ENCODE peak calls at places on chromosomes 7 and 10, in nine cellular contexts. One of them, this sample, is unnamed.

GRCh38 chr10:110330675-110331074 is 26.0 kb upstream of the SMNDC1 start:
- DNase-seq in brain microvascular endothelial cell: no peak
- DNase-seq in prostate gland: no peak
- DNase-seq in BJ: no peak
- DNase-seq in stimulated activated CD4-positive, alpha-beta T cell treated with anti-CD3 and anti-CD28 coated beads, Interleukin-15, amount 100 ng/mL, for 1 hour: no peak
- DNase-seq in astrocyte: no peak
- DNase-seq in pulmonary artery endothelial cell: no peak
- DNase-seq in caudate nucleus: no peak
- DNase-seq in ACHN: no peak
- DNase-seq in this sample: no peak

GRCh38 chr7:100191775-100192174 is 14.1 kb downstream of the STAG3 start:
- DNase-seq in brain microvascular endothelial cell: peak; percentile 31
- DNase-seq in prostate gland: no peak
- DNase-seq in BJ: no peak
- DNase-seq in stimulated activated CD4-positive, alpha-beta T cell treated with anti-CD3 and anti-CD28 coated beads, Interleukin-15, amount 100 ng/mL, for 1 hour: no peak
- DNase-seq in astrocyte: peak; percentile 65
- DNase-seq in pulmonary artery endothelial cell: no peak
- DNase-seq in caudate nucleus: no peak
- DNase-seq in ACHN: no peak
- DNase-seq in this sample: no peak

GRCh38 chr7:92609921-92610518 is 19.8 kb upstream of the FAM133B start:
- DNase-seq in brain microvascular endothelial cell: no peak
- DNase-seq in prostate gland: no peak
- DNase-seq in BJ: no peak
- DNase-seq in stimulated activated CD4-positive, alpha-beta T cell treated with anti-CD3 and anti-CD28 coated beads, Interleukin-15, amount 100 ng/mL, for 1 hour: no peak
- DNase-seq in astrocyte: no peak
- DNase-seq in pulmonary artery endothelial cell: no peak
- DNase-seq in caudate nucleus: no peak
- DNase-seq in ACHN: peak; percentile 68
- DNase-seq in this sample: no peak

GRCh38 chr10:77160679-77161078 is 476.9 kb downstream of the KCNMA1 start:
- DNase-seq in brain microvascular endothelial cell: peak; percentile 88
- DNase-seq in prostate gland: no peak
- DNase-seq in BJ: peak; percentile 69
- DNase-seq in stimulated activated CD4-positive, alpha-beta T cell treated with anti-CD3 and anti-CD28 coated beads, Interleukin-15, amount 100 ng/mL, for 1 hour: no peak
- DNase-seq in astrocyte: peak; percentile 97
- DNase-seq in pulmonary artery endothelial cell: no peak
- DNase-seq in caudate nucleus: no peak
- DNase-seq in ACHN: no peak
- DNase-seq in this sample: no peak

GRCh38 chr10:8817303-8817702 is 762.8 kb downstream of the GATA3 start:
- DNase-seq in brain microvascular endothelial cell: no peak
- DNase-seq in prostate gland: no peak
- DNase-seq in BJ: no peak
- DNase-seq in stimulated activated CD4-positive, alpha-beta T cell treated with anti-CD3 and anti-CD28 coated beads, Interleukin-15, amount 100 ng/mL, for 1 hour: no peak
- DNase-seq in astrocyte: no peak
- DNase-seq in pulmonary artery endothelial cell: no peak
- DNase-seq in caudate nucleus: no peak
- DNase-seq in ACHN: no peak
- DNase-seq in this sample: no peak

GRCh38 chr10:14244801-14245211 is 85.9 kb downstream of the FRMD4A start:
- DNase-seq in brain microvascular endothelial cell: peak; percentile 39
- DNase-seq in prostate gland: no peak
- DNase-seq in BJ: peak; percentile 2
- DNase-seq in stimulated activated CD4-positive, alpha-beta T cell treated with anti-CD3 and anti-CD28 coated beads, Interleukin-15, amount 100 ng/mL, for 1 hour: no peak
- DNase-seq in astrocyte: peak; percentile 59
- DNase-seq in pulmonary artery endothelial cell: no peak
- DNase-seq in caudate nucleus: no peak
- DNase-seq in ACHN: peak; percentile 16
- DNase-seq in this sample: no peak

GRCh38 chr7:69656890-69657289 is 58.6 kb downstream of the AUTS2 start:
- DNase-seq in brain microvascular endothelial cell: no peak
- DNase-seq in prostate gland: no peak
- DNase-seq in BJ: peak; percentile 6
- DNase-seq in stimulated activated CD4-positive, alpha-beta T cell treated with anti-CD3 and anti-CD28 coated beads, Interleukin-15, amount 100 ng/mL, for 1 hour: no peak
- DNase-seq in astrocyte: peak; percentile 40
- DNase-seq in pulmonary artery endothelial cell: no peak
- DNase-seq in caudate nucleus: no peak
- DNase-seq in ACHN: no peak
- DNase-seq in this sample: no peak

GRCh38 chr10:80493482-80494021 is 39.4 kb downstream of the TSPAN14 start:
- DNase-seq in brain microvascular endothelial cell: peak; percentile 86
- DNase-seq in prostate gland: no peak
- DNase-seq in BJ: no peak
- DNase-seq in stimulated activated CD4-positive, alpha-beta T cell treated with anti-CD3 and anti-CD28 coated beads, Interleukin-15, amount 100 ng/mL, for 1 hour: no peak
- DNase-seq in astrocyte: peak; percentile 50
- DNase-seq in pulmonary artery endothelial cell: no peak
- DNase-seq in caudate nucleus: no peak
- DNase-seq in ACHN: no peak
- DNase-seq in this sample: no peak

GRCh38 chr7:503046-503574 is 16.5 kb downstream of the PDGFA start:
- DNase-seq in brain microvascular endothelial cell: no peak
- DNase-seq in prostate gland: no peak
- DNase-seq in BJ: no peak
- DNase-seq in stimulated activated CD4-positive, alpha-beta T cell treated with anti-CD3 and anti-CD28 coated beads, Interleukin-15, amount 100 ng/mL, for 1 hour: no peak
- DNase-seq in astrocyte: no peak
- DNase-seq in pulmonary artery endothelial cell: no peak
- DNase-seq in caudate nucleus: no peak
- DNase-seq in ACHN: no peak
- DNase-seq in this sample: no peak

GRCh38 chr7:134855467-134855866 is 76.0 kb downstream of the CALD1 start:
- DNase-seq in brain microvascular endothelial cell: no peak
- DNase-seq in prostate gland: no peak
- DNase-seq in BJ: no peak
- DNase-seq in stimulated activated CD4-positive, alpha-beta T cell treated with anti-CD3 and anti-CD28 coated beads, Interleukin-15, amount 100 ng/mL, for 1 hour: no peak
- DNase-seq in astrocyte: peak; percentile 61
- DNase-seq in pulmonary artery endothelial cell: no peak
- DNase-seq in caudate nucleus: no peak
- DNase-seq in ACHN: no peak
- DNase-seq in this sample: no peak

GRCh38 chr7:98657736-98658135 is 40.7 kb downstream of the NPTX2 start:
- DNase-seq in brain microvascular endothelial cell: no peak
- DNase-seq in prostate gland: no peak
- DNase-seq in BJ: no peak
- DNase-seq in stimulated activated CD4-positive, alpha-beta T cell treated with anti-CD3 and anti-CD28 coated beads, Interleukin-15, amount 100 ng/mL, for 1 hour: no peak
- DNase-seq in astrocyte: no peak
- DNase-seq in pulmonary artery endothelial cell: no peak
- DNase-seq in caudate nucleus: no peak
- DNase-seq in ACHN: no peak
- DNase-seq in this sample: no peak

This sample was measured in central memory CD8-positive, alpha-beta T cell.